ENCODE peak calls at places on chromosomes 4 and X, in four cellular contexts. One of them, this sample, is unnamed.

GRCh38 chr4:142549726-142550463 is 296.2 kb downstream of the INPP4B start:
- DNase-seq in cardiac septum: no peak
- DNase-seq in ELR: peak; percentile 91
- DNase-seq in colonic mucosa: no peak
- DNase-seq in this sample: no peak

GRCh38 chrX:275967-276587 is 5.1 kb upstream of the PLCXD1 start:
- DNase-seq in ELR: peak; percentile 69
- DNase-seq in cardiac septum: peak; percentile 92
- DNase-seq in colonic mucosa: peak; percentile 88
- DNase-seq in this sample: peak; percentile 82

GRCh38 chr4:67684839-67685531 is 16.0 kb downstream of the UBA6 start:
- DNase-seq in cardiac septum: no peak
- DNase-seq in colonic mucosa: no peak
- DNase-seq in ELR: peak; percentile 78
- DNase-seq in this sample: no peak

GRCh38 chrX:21756785-21757529 is 959 bp downstream of the SMPX start:
- DNase-seq in ELR: no peak
- DNase-seq in cardiac septum: no peak
- DNase-seq in colonic mucosa: no peak
- DNase-seq in this sample: no peak

GRCh38 chr4:128847074-128847724 is 37.7 kb downstream of the JADE1 start:
- DNase-seq in colonic mucosa: no peak
- DNase-seq in cardiac septum: peak; percentile 79
- DNase-seq in ELR: peak; percentile 8
- DNase-seq in this sample: no peak

GRCh38 chr4:169582706-169583105 is 29.7 kb downstream of the NEK1 start:
- DNase-seq in cardiac septum: no peak
- DNase-seq in colonic mucosa: no peak
- DNase-seq in ELR: peak; percentile 52
- DNase-seq in this sample: no peak

GRCh38 chr4:109065006-109065405 is 237.5 kb downstream of the COL25A1 start:
- DNase-seq in ELR: no peak
- DNase-seq in cardiac septum: no peak
- DNase-seq in colonic mucosa: no peak
- DNase-seq in this sample: no peak

GRCh38 chrX:70664726-70665125 is 220.1 kb downstream of the DLG3 start:
- DNase-seq in colonic mucosa: no peak
- DNase-seq in ELR: peak; percentile 42
- DNase-seq in cardiac septum: no peak
- DNase-seq in this sample: peak; percentile 25

GRCh38 chr4:178306565-178306964 is 864.3 kb upstream of the AGA start:
- DNase-seq in cardiac septum: no peak
- DNase-seq in colonic mucosa: no peak
- DNase-seq in ELR: peak; percentile 76
- DNase-seq in this sample: no peak

GRCh38 chrX:150041208-150041607 is 102.9 kb upstream of the EOLA2 start:
- DNase-seq in cardiac septum: no peak
- DNase-seq in ELR: no peak
- DNase-seq in colonic mucosa: no peak
- DNase-seq in this sample: no peak

GRCh38 chr4:32145987-32146386 is 1425.8 kb downstream of the PCDH7 start:
- DNase-seq in cardiac septum: no peak
- DNase-seq in colonic mucosa: no peak
- DNase-seq in ELR: no peak
- DNase-seq in this sample: no peak

GRCh38 chrX:23332888-23333821 is 1.5 kb upstream of the PTCHD1 start:
- DNase-seq in colonic mucosa: no peak
- DNase-seq in cardiac septum: no peak
- DNase-seq in ELR: no peak
- DNase-seq in this sample: no peak

GRCh38 chr4:40121515-40121914 is 64.9 kb downstream of the N4BP2 start:
- DNase-seq in ELR: peak; percentile 88
- DNase-seq in colonic mucosa: no peak
- DNase-seq in cardiac septum: no peak
- DNase-seq in this sample: no peak

GRCh38 chrX:39377773-39378172 is 576.5 kb downstream of the MID1IP1 start:
- DNase-seq in cardiac septum: no peak
- DNase-seq in colonic mucosa: no peak
- DNase-seq in ELR: no peak
- DNase-seq in this sample: no peak

GRCh38 chr4:3471098-3471760 is 8.1 kb downstream of the DOK7 start:
- DNase-seq in cardiac septum: no peak
- DNase-seq in colonic mucosa: no peak
- DNase-seq in ELR: no peak
- DNase-seq in this sample: no peak

GRCh38 chr4:87510747-87511146 is 18.4 kb downstream of the SPARCL1 start:
- DNase-seq in cardiac septum: no peak
- DNase-seq in ELR: no peak
- DNase-seq in colonic mucosa: no peak
- DNase-seq in this sample: no peak

GRCh38 chrX:38514014-38514854 is 47.1 kb upstream of the TSPAN7 start:
- DNase-seq in cardiac septum: no peak
- DNase-seq in colonic mucosa: no peak
- DNase-seq in ELR: no peak
- DNase-seq in this sample: no peak

This sample was measured in GM13977.